ENCODE peak calls at places on chromosomes 7 and 10, in eight cellular contexts. One of them, this sample, is unnamed.

GRCh38 chr10:114575417-114576131 is 82.5 kb downstream of the ABLIM1 start:
- DNase-seq in NCI-H1694 treated with DMSO at 0.1 percent for 48 hours: no peak
- DNase-seq in small intestine: no peak
- DNase-seq in right lobe of liver: peak
- DNase-seq in mesendoderm: no peak
- DNase-seq in astrocyte of the spinal cord: no peak
- DNase-seq in OCI-M1: no peak
- DNase-seq in IMR-90: no peak
- DNase-seq in this sample: no peak

GRCh38 chr10:52297727-52298126 is 16.4 kb upstream of the DKK1 start:
- DNase-seq in NCI-H1694 treated with DMSO at 0.1 percent for 48 hours: no peak
- DNase-seq in small intestine: no peak
- DNase-seq in right lobe of liver: no peak
- DNase-seq in mesendoderm: no peak
- DNase-seq in astrocyte of the spinal cord: peak
- DNase-seq in OCI-M1: no peak
- DNase-seq in IMR-90: no peak
- DNase-seq in this sample: no peak

GRCh38 chr10:71948496-71949067 is 15.6 kb upstream of the CHST3 start:
- DNase-seq in NCI-H1694 treated with DMSO at 0.1 percent for 48 hours: no peak
- DNase-seq in small intestine: no peak
- DNase-seq in right lobe of liver: no peak
- DNase-seq in mesendoderm: no peak
- DNase-seq in astrocyte of the spinal cord: no peak
- DNase-seq in OCI-M1: no peak
- DNase-seq in IMR-90: no peak
- DNase-seq in this sample: no peak

GRCh38 chr10:71863203-71863602 is 12.2 kb upstream of the PSAP start:
- DNase-seq in NCI-H1694 treated with DMSO at 0.1 percent for 48 hours: no peak
- DNase-seq in small intestine: no peak
- DNase-seq in right lobe of liver: no peak
- DNase-seq in mesendoderm: no peak
- DNase-seq in astrocyte of the spinal cord: no peak
- DNase-seq in OCI-M1: no peak
- DNase-seq in IMR-90: peak
- DNase-seq in this sample: no peak

GRCh38 chr10:42888504-42889095 is 106.0 kb downstream of the BMS1 start:
- DNase-seq in NCI-H1694 treated with DMSO at 0.1 percent for 48 hours: no peak
- DNase-seq in small intestine: no peak
- DNase-seq in right lobe of liver: no peak
- DNase-seq in mesendoderm: no peak
- DNase-seq in astrocyte of the spinal cord: no peak
- DNase-seq in OCI-M1: no peak
- DNase-seq in IMR-90: no peak
- DNase-seq in this sample: no peak

GRCh38 chr7:8168336-8168735 is 93.6 kb downstream of the ICA1 start:
- DNase-seq in NCI-H1694 treated with DMSO at 0.1 percent for 48 hours: no peak
- DNase-seq in small intestine: no peak
- DNase-seq in right lobe of liver: no peak
- DNase-seq in mesendoderm: no peak
- DNase-seq in astrocyte of the spinal cord: no peak
- DNase-seq in OCI-M1: no peak
- DNase-seq in IMR-90: no peak
- DNase-seq in this sample: no peak

GRCh38 chr7:77180990-77181595 is 18.5 kb downstream of the FGL2 start:
- DNase-seq in NCI-H1694 treated with DMSO at 0.1 percent for 48 hours: no peak
- DNase-seq in small intestine: peak
- DNase-seq in right lobe of liver: no peak
- DNase-seq in mesendoderm: no peak
- DNase-seq in astrocyte of the spinal cord: no peak
- DNase-seq in OCI-M1: peak
- DNase-seq in IMR-90: no peak
- DNase-seq in this sample: no peak

GRCh38 chr7:120725376-120726039 is 132.4 kb downstream of the TSPAN12 start:
- DNase-seq in NCI-H1694 treated with DMSO at 0.1 percent for 48 hours: peak
- DNase-seq in small intestine: peak
- DNase-seq in right lobe of liver: no peak
- DNase-seq in mesendoderm: peak
- DNase-seq in astrocyte of the spinal cord: peak
- DNase-seq in OCI-M1: peak
- DNase-seq in IMR-90: peak
- DNase-seq in this sample: peak

GRCh38 chr10:101566333-101567164 is 21.5 kb downstream of the POLL start:
- DNase-seq in NCI-H1694 treated with DMSO at 0.1 percent for 48 hours: no peak
- DNase-seq in small intestine: no peak
- DNase-seq in right lobe of liver: no peak
- DNase-seq in mesendoderm: peak
- DNase-seq in astrocyte of the spinal cord: peak
- DNase-seq in OCI-M1: no peak
- DNase-seq in IMR-90: peak
- DNase-seq in this sample: no peak

GRCh38 chr10:70274643-70275042 is 9.2 kb downstream of the NPFFR1 start:
- DNase-seq in NCI-H1694 treated with DMSO at 0.1 percent for 48 hours: no peak
- DNase-seq in small intestine: no peak
- DNase-seq in right lobe of liver: no peak
- DNase-seq in mesendoderm: no peak
- DNase-seq in astrocyte of the spinal cord: peak
- DNase-seq in OCI-M1: no peak
- DNase-seq in IMR-90: peak
- DNase-seq in this sample: peak

GRCh38 chr7:14606101-14606500 is 296.4 kb downstream of the DGKB start:
- DNase-seq in NCI-H1694 treated with DMSO at 0.1 percent for 48 hours: no peak
- DNase-seq in small intestine: no peak
- DNase-seq in right lobe of liver: no peak
- DNase-seq in mesendoderm: peak
- DNase-seq in astrocyte of the spinal cord: peak
- DNase-seq in OCI-M1: peak
- DNase-seq in IMR-90: peak
- DNase-seq in this sample: no peak

GRCh38 chr7:89623018-89623672 is 531.1 kb upstream of the STEAP1 start:
- DNase-seq in NCI-H1694 treated with DMSO at 0.1 percent for 48 hours: peak
- DNase-seq in small intestine: no peak
- DNase-seq in right lobe of liver: no peak
- DNase-seq in mesendoderm: peak
- DNase-seq in astrocyte of the spinal cord: peak
- DNase-seq in OCI-M1: peak
- DNase-seq in IMR-90: peak
- DNase-seq in this sample: peak

GRCh38 chr10:28681345-28681763 is 4.0 kb downstream of the BAMBI start:
- DNase-seq in NCI-H1694 treated with DMSO at 0.1 percent for 48 hours: no peak
- DNase-seq in small intestine: no peak
- DNase-seq in right lobe of liver: no peak
- DNase-seq in mesendoderm: peak
- DNase-seq in astrocyte of the spinal cord: peak
- DNase-seq in OCI-M1: no peak
- DNase-seq in IMR-90: no peak
- DNase-seq in this sample: no peak

GRCh38 chr7:141012696-141013344 is 1.9 kb downstream of the MRPS33 start:
- DNase-seq in NCI-H1694 treated with DMSO at 0.1 percent for 48 hours: no peak
- DNase-seq in small intestine: no peak
- DNase-seq in right lobe of liver: no peak
- DNase-seq in mesendoderm: peak
- DNase-seq in astrocyte of the spinal cord: no peak
- DNase-seq in OCI-M1: no peak
- DNase-seq in IMR-90: peak
- DNase-seq in this sample: no peak

GRCh38 chr10:18294633-18295032 is 154.4 kb downstream of the CACNB2 start:
- DNase-seq in NCI-H1694 treated with DMSO at 0.1 percent for 48 hours: no peak
- DNase-seq in small intestine: no peak
- DNase-seq in right lobe of liver: no peak
- DNase-seq in mesendoderm: peak
- DNase-seq in astrocyte of the spinal cord: no peak
- DNase-seq in OCI-M1: no peak
- DNase-seq in IMR-90: no peak
- DNase-seq in this sample: no peak

GRCh38 chr7:27883726-27884125 is 143.8 kb downstream of the TAX1BP1 start:
- DNase-seq in NCI-H1694 treated with DMSO at 0.1 percent for 48 hours: no peak
- DNase-seq in small intestine: no peak
- DNase-seq in right lobe of liver: no peak
- DNase-seq in mesendoderm: no peak
- DNase-seq in astrocyte of the spinal cord: peak
- DNase-seq in OCI-M1: no peak
- DNase-seq in IMR-90: peak
- DNase-seq in this sample: no peak

GRCh38 chr10:12729885-12730284 is 271.6 kb downstream of the CCDC3 start:
- DNase-seq in NCI-H1694 treated with DMSO at 0.1 percent for 48 hours: no peak
- DNase-seq in small intestine: no peak
- DNase-seq in right lobe of liver: no peak
- DNase-seq in mesendoderm: peak
- DNase-seq in astrocyte of the spinal cord: no peak
- DNase-seq in OCI-M1: peak
- DNase-seq in IMR-90: no peak
- DNase-seq in this sample: no peak

GRCh38 chr10:121598261-121599249 is at the start of gene FGFR2:
- DNase-seq in NCI-H1694 treated with DMSO at 0.1 percent for 48 hours: peak
- DNase-seq in small intestine: peak
- DNase-seq in right lobe of liver: peak
- DNase-seq in mesendoderm: peak
- DNase-seq in astrocyte of the spinal cord: peak
- DNase-seq in OCI-M1: no peak
- DNase-seq in IMR-90: no peak
- DNase-seq in this sample: peak

This sample was measured in A172.